ENCODE peak calls at places on chromosomes 16 and 17, in five cellular contexts. One of them, this sample, is unnamed. For H3K9me3, the result is how much of the 10 kb centered on the place peaks cover.

GRCh38 chr16:12172343-12172742 is 195.8 kb downstream of the SNX29 start:
- DNase-seq in right lobe of liver: no peak
- DNase-seq in MM.1S: no peak
- DNase-seq in tibial artery: no peak
- DNase-seq in fibroblast of lung: no peak
- DNase-seq in this sample: no peak

GRCh38 chr16:31360296-31360695 is 5.3 kb downstream of the ITGAX start:
- DNase-seq in tibial artery: no peak
- DNase-seq in right lobe of liver: no peak
- DNase-seq in MM.1S: no peak
- DNase-seq in fibroblast of lung: no peak
- DNase-seq in this sample: no peak

GRCh38 chr17:38943607-38944006 is 18.2 kb downstream of the LASP1NB start:
- DNase-seq in right lobe of liver: no peak
- DNase-seq in tibial artery: no peak
- DNase-seq in MM.1S: peak
- DNase-seq in fibroblast of lung: peak
- DNase-seq in this sample: no peak

GRCh38 chr17:75854111-75854748 is 905 bp downstream of the WBP2 start:
- DNase-seq in fibroblast of lung: peak
- DNase-seq in tibial artery: peak
- DNase-seq in MM.1S: no peak
- DNase-seq in right lobe of liver: peak
- DNase-seq in this sample: no peak

GRCh38 chr16:17302213-17302612 is 168.5 kb downstream of the XYLT1 start:
- DNase-seq in tibial artery: no peak
- DNase-seq in right lobe of liver: no peak
- DNase-seq in MM.1S: no peak
- DNase-seq in fibroblast of lung: no peak
- DNase-seq in this sample: no peak

GRCh38 chr17:4849011-4849536 is 15.9 kb downstream of the MINK1 start:
- DNase-seq in MM.1S: no peak
- DNase-seq in fibroblast of lung: no peak
- DNase-seq in right lobe of liver: no peak
- DNase-seq in tibial artery: no peak
- DNase-seq in this sample: no peak

GRCh38 chr17:82984751-82985435 is 94.5 kb upstream of the METRNL start:
- DNase-seq in MM.1S: no peak
- DNase-seq in fibroblast of lung: no peak
- DNase-seq in right lobe of liver: no peak
- DNase-seq in tibial artery: no peak
- DNase-seq in this sample: no peak

GRCh38 chr16:13919330-13919682 is 648 bp upstream of the ERCC4 start:
- DNase-seq in MM.1S: peak
- DNase-seq in fibroblast of lung: peak
- DNase-seq in right lobe of liver: no peak
- DNase-seq in tibial artery: no peak
- DNase-seq in this sample: no peak

GRCh38 chr17:512926-513325 is 160.3 kb upstream of the RPH3AL start:
- DNase-seq in MM.1S: no peak
- DNase-seq in right lobe of liver: no peak
- DNase-seq in fibroblast of lung: no peak
- DNase-seq in tibial artery: no peak
- DNase-seq in this sample: peak

GRCh38 chr16:74626741-74627416 is 20.0 kb upstream of the GLG1 start:
- DNase-seq in tibial artery: no peak
- DNase-seq in MM.1S: no peak
- DNase-seq in fibroblast of lung: peak
- DNase-seq in right lobe of liver: no peak
- DNase-seq in this sample: no peak

GRCh38 chr17:45293413-45294211 is 23.2 kb downstream of the MAP3K14 start:
- DNase-seq in fibroblast of lung: peak
- DNase-seq in right lobe of liver: peak
- DNase-seq in MM.1S: no peak
- DNase-seq in tibial artery: peak
- DNase-seq in this sample: no peak

GRCh38 chr16:27225536-27226360 is 22.4 kb downstream of the KDM8 start:
- DNase-seq in MM.1S: peak
- DNase-seq in fibroblast of lung: no peak
- DNase-seq in right lobe of liver: peak
- DNase-seq in tibial artery: no peak
- DNase-seq in this sample: no peak

GRCh38 chr16:6132121-6132520 is 1034.5 kb upstream of the EEF2KMT start:
- DNase-seq in tibial artery: no peak
- DNase-seq in right lobe of liver: no peak
- DNase-seq in fibroblast of lung: no peak
- DNase-seq in MM.1S: no peak
- DNase-seq in this sample: no peak

GRCh38 chr17:17641621-17642409 is 39.4 kb upstream of the RAI1 start:
- DNase-seq in tibial artery: peak
- DNase-seq in fibroblast of lung: peak
- DNase-seq in right lobe of liver: peak
- DNase-seq in MM.1S: peak
- DNase-seq in this sample: peak
- H3K27ac ChIP-seq in tibial artery: no peak
- H3K27ac ChIP-seq in fibroblast of lung: no peak
- H3K27ac ChIP-seq in right lobe of liver: no peak
- H3K27ac ChIP-seq in MM.1S: no peak
- H3K27ac ChIP-seq in this sample: no peak

DNA sequence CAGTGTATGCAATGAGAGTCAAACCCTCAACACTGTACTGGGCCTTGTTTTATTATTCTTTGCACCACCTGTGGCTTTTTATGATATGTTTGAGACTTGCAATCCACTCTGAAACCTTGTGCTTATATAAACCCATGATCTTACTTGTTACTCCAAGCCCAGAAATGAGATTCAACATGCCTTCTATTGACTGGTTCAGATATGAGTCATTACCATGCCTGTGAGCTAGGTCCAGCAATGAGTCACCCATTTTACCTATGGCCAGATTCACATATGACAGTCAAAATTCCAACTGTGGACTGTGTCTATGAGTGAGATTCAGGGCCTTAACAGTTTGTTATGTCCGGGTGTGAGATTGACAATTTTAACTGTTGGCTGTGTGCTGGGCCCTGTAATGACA is 1846.1 kb downstream of the TP53TG3F start:
- DNase-seq in tibial artery: no peak
- DNase-seq in right lobe of liver: no peak
- DNase-seq in fibroblast of lung: no peak
- DNase-seq in MM.1S: no peak
- DNase-seq in this sample: no peak
- H3K9me3 ChIP-seq in tibial artery: under half
- H3K9me3 ChIP-seq in right lobe of liver: under half
- H3K9me3 ChIP-seq in fibroblast of lung: under half
- H3K9me3 ChIP-seq in MM.1S: under half
- H3K9me3 ChIP-seq in this sample: under half

DNA sequence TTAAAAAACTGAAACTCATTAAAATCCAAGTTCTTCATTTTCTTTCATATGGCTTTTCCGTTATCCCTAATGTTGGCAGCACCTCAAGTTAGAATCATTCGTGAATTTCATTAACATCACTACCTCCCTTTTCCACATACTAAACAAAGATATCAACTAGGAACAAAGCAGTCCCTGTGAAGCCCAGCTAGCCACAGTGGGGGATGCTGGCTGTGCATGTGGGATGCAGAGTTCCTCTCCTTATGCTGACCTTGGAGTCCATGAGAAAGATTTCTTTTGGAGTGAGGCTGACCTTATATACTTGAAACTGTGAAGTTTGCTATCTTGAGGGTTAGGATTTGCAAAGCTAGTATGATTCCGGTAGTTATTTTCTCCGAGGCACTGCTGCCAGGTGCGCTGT is 117.6 kb downstream of the TANGO6 start:
- DNase-seq in fibroblast of lung: no peak
- DNase-seq in tibial artery: no peak
- DNase-seq in MM.1S: no peak
- DNase-seq in right lobe of liver: no peak
- DNase-seq in this sample: no peak
- H3K27ac ChIP-seq in fibroblast of lung: no peak
- H3K27ac ChIP-seq in tibial artery: no peak
- H3K27ac ChIP-seq in MM.1S: no peak
- H3K27ac ChIP-seq in right lobe of liver: no peak
- H3K27ac ChIP-seq in this sample: no peak

DNA sequence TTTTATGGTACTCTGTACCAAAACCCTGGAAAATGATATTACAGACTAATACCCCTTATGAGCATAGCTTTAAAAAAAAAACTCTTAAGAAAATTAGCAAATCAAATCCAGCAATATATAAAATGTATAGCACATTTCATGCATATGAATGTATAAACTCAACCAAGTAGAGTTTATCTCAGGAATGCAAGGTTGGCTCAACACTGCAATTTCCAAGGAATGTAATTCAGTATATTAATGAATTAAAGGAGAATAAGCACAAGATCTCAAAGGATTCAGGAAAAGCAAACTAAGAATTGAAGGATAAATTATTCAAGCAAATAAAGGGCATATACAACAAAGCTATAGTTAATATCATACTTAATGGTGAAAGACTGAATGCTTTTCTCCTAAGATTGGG is 61.9 kb upstream of the RPL38 start:
- DNase-seq in right lobe of liver: no peak
- DNase-seq in fibroblast of lung: no peak
- DNase-seq in tibial artery: no peak
- DNase-seq in MM.1S: no peak
- DNase-seq in this sample: no peak
- H3K9me3 ChIP-seq in right lobe of liver: under half
- H3K9me3 ChIP-seq in fibroblast of lung: under half
- H3K9me3 ChIP-seq in tibial artery: under half
- H3K9me3 ChIP-seq in MM.1S: under half
- H3K9me3 ChIP-seq in this sample: under half

GRCh38 chr17:40173778-40174135 is 3.5 kb upstream of the RAPGEFL1 start:
- DNase-seq in tibial artery: no peak
- DNase-seq in right lobe of liver: peak
- DNase-seq in MM.1S: no peak
- DNase-seq in fibroblast of lung: no peak
- DNase-seq in this sample: no peak

GRCh38 chr17:40173091-40173777 is 4.0 kb upstream of the RAPGEFL1 start:
- DNase-seq in fibroblast of lung: no peak
- DNase-seq in tibial artery: no peak
- DNase-seq in MM.1S: no peak
- DNase-seq in right lobe of liver: peak
- DNase-seq in this sample: no peak

GRCh38 chr17:40167685-40168261 is 9.5 kb upstream of the RAPGEFL1 start:
- DNase-seq in tibial artery: no peak
- DNase-seq in fibroblast of lung: no peak
- DNase-seq in MM.1S: no peak
- DNase-seq in right lobe of liver: peak
- DNase-seq in this sample: no peak

GRCh38 chr17:40168262-40168832 is 8.9 kb upstream of the RAPGEFL1 start:
- DNase-seq in right lobe of liver: no peak
- DNase-seq in MM.1S: peak
- DNase-seq in fibroblast of lung: peak
- DNase-seq in tibial artery: no peak
- DNase-seq in this sample: peak
- H3K27ac ChIP-seq in right lobe of liver: no peak
- H3K27ac ChIP-seq in MM.1S: no peak
- H3K27ac ChIP-seq in fibroblast of lung: no peak
- H3K27ac ChIP-seq in tibial artery: peak
- H3K27ac ChIP-seq in this sample: peak